ENCODE peak calls at places on chromosome 21, in four cellular contexts. One of them, this sample, is unnamed.

GRCh38 chr21:37396855-37397254 is 30.3 kb downstream of the DYRK1A start:
- DNase-seq in HepG2: no peak
- DNase-seq in GM12878: no peak
- DNase-seq in H1: no peak
- DNase-seq in this sample: no peak

GRCh38 chr21:42423197-42423675 is 19.5 kb downstream of the UBASH3A start:
- DNase-seq in GM12878: peak; percentile 79
- DNase-seq in HepG2: no peak
- DNase-seq in H1: no peak
- DNase-seq in this sample: no peak

GRCh38 chr21:29477941-29478340 is 179.2 kb downstream of the BACH1 start:
- DNase-seq in H1: no peak
- DNase-seq in GM12878: no peak
- DNase-seq in HepG2: no peak
- DNase-seq in this sample: no peak

GRCh38 chr21:46220847-46221246 is 7.7 kb downstream of the LSS start:
- DNase-seq in GM12878: no peak
- DNase-seq in H1: no peak
- DNase-seq in HepG2: no peak
- DNase-seq in this sample: no peak

GRCh38 chr21:31339736-31340135 is 4.3 kb downstream of the TIAM1 start:
- DNase-seq in GM12878: no peak
- DNase-seq in H1: no peak
- DNase-seq in HepG2: no peak
- DNase-seq in this sample: no peak

GRCh38 chr21:31397515-31397926 is 53.5 kb upstream of the TIAM1 start:
- DNase-seq in GM12878: no peak
- DNase-seq in HepG2: no peak
- DNase-seq in H1: no peak
- DNase-seq in this sample: no peak

GRCh38 chr21:42833859-42834729 is 45.2 kb downstream of the WDR4 start:
- DNase-seq in HepG2: no peak
- DNase-seq in GM12878: no peak
- DNase-seq in H1: peak; percentile 51
- DNase-seq in this sample: no peak

GRCh38 chr21:32538147-32538792 is 47.1 kb downstream of the TCP10L start:
- DNase-seq in H1: no peak
- DNase-seq in HepG2: no peak
- DNase-seq in GM12878: no peak
- DNase-seq in this sample: peak; percentile 38

GRCh38 chr21:42080788-42081083 is 9.6 kb downstream of the UMODL1 start:
- DNase-seq in H1: no peak
- DNase-seq in GM12878: no peak
- DNase-seq in HepG2: no peak
- DNase-seq in this sample: no peak

GRCh38 chr21:28283652-28284490 is 708.8 kb downstream of the LTN1 start:
- DNase-seq in H1: no peak
- DNase-seq in GM12878: no peak
- DNase-seq in HepG2: peak; percentile 40
- DNase-seq in this sample: no peak

GRCh38 chr21:14589855-14590563 is 43.9 kb upstream of the SAMSN1 start:
- DNase-seq in H1: no peak
- DNase-seq in HepG2: no peak
- DNase-seq in GM12878: no peak
- DNase-seq in this sample: no peak

GRCh38 chr21:15134711-15135110 is 69.9 kb upstream of the NRIP1 start:
- DNase-seq in GM12878: no peak
- DNase-seq in H1: no peak
- DNase-seq in HepG2: no peak
- DNase-seq in this sample: no peak

GRCh38 chr21:18354947-18355346 is 48.6 kb downstream of the TMPRSS15 start:
- DNase-seq in GM12878: no peak
- DNase-seq in H1: no peak
- DNase-seq in HepG2: no peak
- DNase-seq in this sample: no peak

GRCh38 chr21:31198575-31198974 is 145.5 kb downstream of the TIAM1 start:
- DNase-seq in GM12878: no peak
- DNase-seq in HepG2: peak; percentile 30
- DNase-seq in H1: no peak
- DNase-seq in this sample: peak; percentile 42

GRCh38 chr21:37675202-37675801 is 241.0 kb downstream of the KCNJ6 start:
- DNase-seq in H1: peak; percentile 96
- DNase-seq in HepG2: no peak
- DNase-seq in GM12878: no peak
- DNase-seq in this sample: peak; percentile 71

GRCh38 chr21:42199488-42200463 is 19.2 kb upstream of the ABCG1 start:
- DNase-seq in HepG2: peak; percentile 10
- DNase-seq in H1: no peak
- DNase-seq in GM12878: peak; percentile 8
- DNase-seq in this sample: no peak

GRCh38 chr21:31011412-31011811 is 26.9 kb downstream of the KRTAP19-8 start:
- DNase-seq in H1: no peak
- DNase-seq in GM12878: no peak
- DNase-seq in HepG2: no peak
- DNase-seq in this sample: no peak

GRCh38 chr21:17784604-17785402 is 34.4 kb downstream of the C21orf91 start:
- DNase-seq in HepG2: no peak
- DNase-seq in H1: no peak
- DNase-seq in GM12878: peak; percentile 99
- DNase-seq in this sample: no peak

GRCh38 chr21:32712641-32713040 is 15.2 kb downstream of the SYNJ1 start:
- DNase-seq in GM12878: no peak
- DNase-seq in H1: no peak
- DNase-seq in HepG2: no peak
- DNase-seq in this sample: no peak

GRCh38 chr21:25029580-25029979 is 577.7 kb downstream of the MRPL39 start:
- DNase-seq in GM12878: no peak
- DNase-seq in H1: no peak
- DNase-seq in HepG2: no peak
- DNase-seq in this sample: no peak

GRCh38 chr21:33035147-33035546 is 9.4 kb downstream of the OLIG2 start:
- DNase-seq in HepG2: no peak
- DNase-seq in GM12878: no peak
- DNase-seq in H1: no peak
- DNase-seq in this sample: no peak

GRCh38 chr21:23452384-23453083 is 2154.7 kb downstream of the MRPL39 start:
- DNase-seq in GM12878: no peak
- DNase-seq in H1: peak; percentile 66
- DNase-seq in HepG2: no peak
- DNase-seq in this sample: peak; percentile 64

GRCh38 chr21:28518620-28519019 is 474.1 kb downstream of the LTN1 start:
- DNase-seq in H1: no peak
- DNase-seq in HepG2: no peak
- DNase-seq in GM12878: no peak
- DNase-seq in this sample: no peak

GRCh38 chr21:41207401-41208388 is 39.7 kb downstream of the BACE2 start:
- DNase-seq in HepG2: peak; percentile 3
- DNase-seq in GM12878: no peak
- DNase-seq in H1: no peak
- DNase-seq in this sample: no peak

GRCh38 chr21:25857308-25858099 is 122.7 kb downstream of the GABPA start:
- DNase-seq in GM12878: no peak
- DNase-seq in HepG2: no peak
- DNase-seq in H1: no peak
- DNase-seq in this sample: no peak

GRCh38 chr21:41769106-41769505 is 2.3 kb upstream of the RIPK4 start:
- DNase-seq in GM12878: no peak
- DNase-seq in HepG2: no peak
- DNase-seq in H1: no peak
- DNase-seq in this sample: no peak

GRCh38 chr21:43921979-43922945 is 57.2 kb downstream of the AGPAT3 start:
- DNase-seq in H1: no peak
- DNase-seq in HepG2: no peak
- DNase-seq in GM12878: peak; percentile 69
- DNase-seq in this sample: no peak
- TF ChIP-seq ZNF274 in H1: no peak
- TF ChIP-seq ZNF274 in HepG2: no peak
- TF ChIP-seq ZNF274 in GM12878: no peak
- TF ChIP-seq ZNF274 in this sample: no peak

DNA sequence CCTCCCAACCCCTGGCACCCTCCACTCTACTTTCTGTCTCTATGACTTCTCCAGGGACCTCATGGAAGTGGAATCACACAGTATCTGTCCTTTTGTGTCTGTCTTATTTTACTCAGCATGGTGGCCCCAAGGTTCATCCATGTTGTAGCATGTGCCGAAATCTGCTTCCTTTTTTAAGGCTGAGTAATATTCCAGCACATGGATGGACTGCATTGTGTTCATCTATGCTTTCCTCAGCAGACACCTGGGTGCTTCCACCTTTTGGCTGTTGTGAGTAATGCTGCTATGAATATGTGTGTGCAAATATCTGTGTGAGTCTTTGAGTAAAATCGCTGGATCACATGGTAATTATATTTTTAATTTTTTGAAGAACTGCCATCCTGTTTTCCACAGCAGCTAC is 1.6 kb upstream of the PFKL start:
- DNase-seq in GM12878: no peak
- DNase-seq in H1: no peak
- DNase-seq in HepG2: peak; percentile 20
- DNase-seq in this sample: no peak
- H3K4me1 ChIP-seq in GM12878: peaks cover 47% of the 10 kb centered on the region
- H3K4me1 ChIP-seq in H1: no peaks in the 10 kb centered on the region
- H3K4me1 ChIP-seq in HepG2: peaks cover 67% of the 10 kb centered on the region
- H3K4me1 ChIP-seq in this sample: peaks cover 36% of the 10 kb centered on the region

DNA sequence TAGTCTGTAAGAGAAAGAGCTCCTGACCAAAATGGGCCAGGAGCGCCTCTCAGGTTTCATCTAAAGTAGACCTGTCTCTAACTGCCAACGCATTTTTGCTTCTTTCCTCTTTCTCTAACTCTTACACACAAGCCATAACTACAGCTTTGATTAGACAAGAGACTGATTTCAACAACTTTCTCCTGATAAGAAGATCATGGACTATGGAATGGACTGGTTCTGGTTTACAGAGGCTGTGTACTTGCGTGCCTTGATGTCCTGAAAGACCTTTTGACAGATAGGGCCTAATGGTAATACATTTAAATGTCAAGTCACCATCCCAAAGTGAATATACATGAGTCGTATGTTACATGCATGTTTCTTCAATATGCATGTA is 3.7 kb upstream of the SETD4 start:
- DNase-seq in GM12878: no peak
- DNase-seq in HepG2: no peak
- DNase-seq in H1: no peak
- DNase-seq in this sample: no peak
- TF ChIP-seq SUZ12 in GM12878: no peak
- TF ChIP-seq SUZ12 in HepG2: no peak
- TF ChIP-seq SUZ12 in H1: no peak
- TF ChIP-seq SUZ12 in this sample: no peak

DNA sequence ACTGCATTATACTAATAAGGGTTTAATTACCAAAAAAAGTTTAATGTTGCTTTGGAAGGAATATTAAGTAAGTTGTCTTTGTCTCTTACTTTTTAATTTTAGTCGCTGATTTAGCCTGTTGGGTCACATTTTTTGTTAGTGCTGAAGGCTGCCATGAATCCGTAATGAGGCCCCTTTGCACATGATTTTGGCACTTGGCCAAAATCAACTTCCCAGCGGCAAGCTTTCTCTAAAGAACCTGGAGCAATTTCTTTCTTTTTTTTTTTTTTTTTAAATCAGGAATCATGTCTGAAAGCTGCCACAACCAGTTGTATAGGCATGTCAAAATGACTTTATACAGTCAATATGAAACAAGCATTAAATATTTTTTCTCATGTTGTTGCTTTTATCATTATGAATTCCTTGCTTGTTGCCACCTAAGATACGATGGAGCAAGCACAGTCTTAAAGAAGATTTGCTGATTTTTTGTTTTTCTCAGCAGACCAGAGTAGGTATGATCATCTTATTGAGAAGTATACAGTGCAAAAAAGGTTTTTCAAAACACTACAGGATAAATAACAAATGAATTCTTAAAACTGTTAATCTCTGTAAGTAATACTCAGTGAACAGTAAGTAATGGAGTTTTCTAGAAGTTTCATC is 690.4 kb downstream of the USP25 start:
- DNase-seq in H1: no peak
- DNase-seq in GM12878: no peak
- DNase-seq in HepG2: peak; percentile 9
- DNase-seq in this sample: no peak
- TF ChIP-seq ZNF274 in H1: no peak
- TF ChIP-seq ZNF274 in GM12878: no peak
- TF ChIP-seq ZNF274 in HepG2: no peak
- TF ChIP-seq ZNF274 in this sample: no peak

GRCh38 chr21:39001341-39001740 is 181.9 kb downstream of the PSMG1 start:
- DNase-seq in H1: no peak
- DNase-seq in HepG2: no peak
- DNase-seq in GM12878: no peak
- DNase-seq in this sample: no peak

GRCh38 chr21:38999148-38999547 is 184.1 kb downstream of the PSMG1 start:
- DNase-seq in GM12878: no peak
- DNase-seq in H1: no peak
- DNase-seq in HepG2: no peak
- DNase-seq in this sample: no peak

GRCh38 chr21:38997051-38997450 is 186.2 kb downstream of the PSMG1 start:
- DNase-seq in H1: no peak
- DNase-seq in GM12878: no peak
- DNase-seq in HepG2: no peak
- DNase-seq in this sample: no peak

GRCh38 chr21:38997756-38998155 is 185.5 kb downstream of the PSMG1 start:
- DNase-seq in HepG2: no peak
- DNase-seq in GM12878: no peak
- DNase-seq in H1: no peak
- DNase-seq in this sample: no peak

GRCh38 chr21:39000496-39000895 is 182.8 kb downstream of the PSMG1 start:
- DNase-seq in GM12878: no peak
- DNase-seq in H1: no peak
- DNase-seq in HepG2: no peak
- DNase-seq in this sample: no peak
- H3K4me1 ChIP-seq in GM12878: no peaks in the 10 kb centered on the region
- H3K4me1 ChIP-seq in H1: no peaks in the 10 kb centered on the region
- H3K4me1 ChIP-seq in HepG2: peaks cover 37% of the 10 kb centered on the region
- H3K4me1 ChIP-seq in this sample: peaks cover 2% of the 10 kb centered on the region

DNA sequence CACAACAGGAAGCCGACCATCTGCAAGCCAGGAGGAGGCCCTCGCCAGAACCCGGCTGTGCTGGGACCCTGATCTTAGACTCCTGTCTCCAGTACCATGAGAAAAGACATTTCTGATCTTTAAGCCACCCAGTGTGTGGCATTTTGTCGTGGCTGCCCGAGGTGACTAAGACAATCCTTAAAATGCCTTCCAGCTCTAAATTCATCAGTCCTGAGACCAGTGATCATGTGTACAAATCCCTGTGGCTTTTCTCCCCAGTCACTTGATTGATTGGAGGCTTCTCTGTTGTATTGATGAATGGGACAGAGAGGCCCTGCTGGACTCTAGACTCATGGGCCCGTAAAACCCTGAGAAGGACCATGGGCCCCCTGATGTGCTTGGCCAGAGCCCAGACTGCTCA is 36.1 kb downstream of the B3GALT5 start:
- DNase-seq in H1: no peak
- DNase-seq in HepG2: no peak
- DNase-seq in GM12878: no peak
- DNase-seq in this sample: no peak
- TF ChIP-seq SUZ12 in H1: no peak
- TF ChIP-seq SUZ12 in HepG2: no peak
- TF ChIP-seq SUZ12 in GM12878: no peak
- TF ChIP-seq SUZ12 in this sample: no peak